ENCODE peak calls at places on chromosome 10, in eight cellular contexts. One of them, this sample, is unnamed.

GRCh38 chr10:44857363-44858016 is 53.6 kb upstream of the TMEM72 start:
- DNase-seq in foreskin fibroblast: peak
- DNase-seq in endothelial cell of umbilical vein: peak
- DNase-seq in lower leg skin: peak
- DNase-seq in Calu3: peak
- DNase-seq in OCI-LY7: peak
- DNase-seq in progenitor cell of endocrine pancreas: peak
- DNase-seq in activated B cell treated with CpG ODN at 0.5 μM for 24 hours: peak
- DNase-seq in this sample: peak

GRCh38 chr10:122795924-122796323 is 49.7 kb downstream of the CUZD1 start:
- DNase-seq in foreskin fibroblast: no peak
- DNase-seq in endothelial cell of umbilical vein: no peak
- DNase-seq in lower leg skin: no peak
- DNase-seq in Calu3: no peak
- DNase-seq in OCI-LY7: no peak
- DNase-seq in progenitor cell of endocrine pancreas: no peak
- DNase-seq in activated B cell treated with CpG ODN at 0.5 μM for 24 hours: no peak
- DNase-seq in this sample: no peak

GRCh38 chr10:130888493-130888892 is 423.0 kb downstream of the TCERG1L start:
- DNase-seq in foreskin fibroblast: no peak
- DNase-seq in endothelial cell of umbilical vein: no peak
- DNase-seq in lower leg skin: no peak
- DNase-seq in Calu3: no peak
- DNase-seq in OCI-LY7: no peak
- DNase-seq in progenitor cell of endocrine pancreas: no peak
- DNase-seq in activated B cell treated with CpG ODN at 0.5 μM for 24 hours: no peak
- DNase-seq in this sample: no peak

GRCh38 chr10:50392966-50393718 is 141.8 kb upstream of the ASAH2 start:
- DNase-seq in foreskin fibroblast: no peak
- DNase-seq in endothelial cell of umbilical vein: peak
- DNase-seq in lower leg skin: no peak
- DNase-seq in Calu3: peak
- DNase-seq in OCI-LY7: no peak
- DNase-seq in progenitor cell of endocrine pancreas: no peak
- DNase-seq in activated B cell treated with CpG ODN at 0.5 μM for 24 hours: no peak
- DNase-seq in this sample: no peak

GRCh38 chr10:117259279-117259678 is 18.4 kb downstream of the SLC18A2 start:
- DNase-seq in foreskin fibroblast: no peak
- DNase-seq in endothelial cell of umbilical vein: no peak
- DNase-seq in lower leg skin: no peak
- DNase-seq in Calu3: no peak
- DNase-seq in OCI-LY7: no peak
- DNase-seq in progenitor cell of endocrine pancreas: no peak
- DNase-seq in activated B cell treated with CpG ODN at 0.5 μM for 24 hours: no peak
- DNase-seq in this sample: no peak

GRCh38 chr10:47361293-47361692 is 13.1 kb downstream of the RBP3 start:
- DNase-seq in foreskin fibroblast: no peak
- DNase-seq in endothelial cell of umbilical vein: peak
- DNase-seq in lower leg skin: no peak
- DNase-seq in Calu3: peak
- DNase-seq in OCI-LY7: peak
- DNase-seq in progenitor cell of endocrine pancreas: peak
- DNase-seq in activated B cell treated with CpG ODN at 0.5 μM for 24 hours: no peak
- DNase-seq in this sample: no peak

GRCh38 chr10:104622598-104623209 is 18.4 kb upstream of the SORCS3 start:
- DNase-seq in foreskin fibroblast: no peak
- DNase-seq in endothelial cell of umbilical vein: no peak
- DNase-seq in lower leg skin: no peak
- DNase-seq in Calu3: peak
- DNase-seq in OCI-LY7: peak
- DNase-seq in progenitor cell of endocrine pancreas: no peak
- DNase-seq in activated B cell treated with CpG ODN at 0.5 μM for 24 hours: no peak
- DNase-seq in this sample: no peak

GRCh38 chr10:124657806-124658205 is 86.4 kb downstream of the FAM53B start:
- DNase-seq in foreskin fibroblast: no peak
- DNase-seq in endothelial cell of umbilical vein: no peak
- DNase-seq in lower leg skin: no peak
- DNase-seq in Calu3: no peak
- DNase-seq in OCI-LY7: no peak
- DNase-seq in progenitor cell of endocrine pancreas: no peak
- DNase-seq in activated B cell treated with CpG ODN at 0.5 μM for 24 hours: no peak
- DNase-seq in this sample: no peak

GRCh38 chr10:87878664-87879459 is 15.4 kb downstream of the PTEN start:
- DNase-seq in foreskin fibroblast: no peak
- DNase-seq in endothelial cell of umbilical vein: peak
- DNase-seq in lower leg skin: no peak
- DNase-seq in Calu3: no peak
- DNase-seq in OCI-LY7: no peak
- DNase-seq in progenitor cell of endocrine pancreas: no peak
- DNase-seq in activated B cell treated with CpG ODN at 0.5 μM for 24 hours: no peak
- DNase-seq in this sample: no peak

GRCh38 chr10:86871563-86872183 is 85.7 kb downstream of the MMRN2 start:
- DNase-seq in foreskin fibroblast: no peak
- DNase-seq in endothelial cell of umbilical vein: no peak
- DNase-seq in lower leg skin: no peak
- DNase-seq in Calu3: peak
- DNase-seq in OCI-LY7: no peak
- DNase-seq in progenitor cell of endocrine pancreas: no peak
- DNase-seq in activated B cell treated with CpG ODN at 0.5 μM for 24 hours: no peak
- DNase-seq in this sample: no peak

GRCh38 chr10:110304394-110304779 is 333 bp downstream of the SMNDC1 start:
- DNase-seq in foreskin fibroblast: no peak
- DNase-seq in endothelial cell of umbilical vein: no peak
- DNase-seq in lower leg skin: no peak
- DNase-seq in Calu3: no peak
- DNase-seq in OCI-LY7: no peak
- DNase-seq in progenitor cell of endocrine pancreas: no peak
- DNase-seq in activated B cell treated with CpG ODN at 0.5 μM for 24 hours: no peak
- DNase-seq in this sample: peak

GRCh38 chr10:85642421-85643170 is 724.0 kb downstream of the GRID1 start:
- DNase-seq in foreskin fibroblast: peak
- DNase-seq in endothelial cell of umbilical vein: peak
- DNase-seq in lower leg skin: peak
- DNase-seq in Calu3: peak
- DNase-seq in OCI-LY7: no peak
- DNase-seq in progenitor cell of endocrine pancreas: no peak
- DNase-seq in activated B cell treated with CpG ODN at 0.5 μM for 24 hours: no peak
- DNase-seq in this sample: no peak

GRCh38 chr10:73889014-73889413 is 14.7 kb upstream of the CAMK2G start:
- DNase-seq in foreskin fibroblast: no peak
- DNase-seq in endothelial cell of umbilical vein: no peak
- DNase-seq in lower leg skin: peak
- DNase-seq in Calu3: peak
- DNase-seq in OCI-LY7: no peak
- DNase-seq in progenitor cell of endocrine pancreas: no peak
- DNase-seq in activated B cell treated with CpG ODN at 0.5 μM for 24 hours: no peak
- DNase-seq in this sample: peak

GRCh38 chr10:18875480-18875879 is 173.1 kb upstream of the MALRD1 start:
- DNase-seq in foreskin fibroblast: no peak
- DNase-seq in endothelial cell of umbilical vein: no peak
- DNase-seq in lower leg skin: no peak
- DNase-seq in Calu3: no peak
- DNase-seq in OCI-LY7: no peak
- DNase-seq in progenitor cell of endocrine pancreas: no peak
- DNase-seq in activated B cell treated with CpG ODN at 0.5 μM for 24 hours: no peak
- DNase-seq in this sample: no peak

GRCh38 chr10:69358148-69358795 is 58.4 kb downstream of the TACR2 start:
- DNase-seq in foreskin fibroblast: no peak
- DNase-seq in endothelial cell of umbilical vein: no peak
- DNase-seq in lower leg skin: no peak
- DNase-seq in Calu3: no peak
- DNase-seq in OCI-LY7: no peak
- DNase-seq in progenitor cell of endocrine pancreas: no peak
- DNase-seq in activated B cell treated with CpG ODN at 0.5 μM for 24 hours: no peak
- DNase-seq in this sample: no peak

GRCh38 chr10:27838291-27838690 is 92.7 kb upstream of the MKX start:
- DNase-seq in foreskin fibroblast: no peak
- DNase-seq in endothelial cell of umbilical vein: no peak
- DNase-seq in lower leg skin: no peak
- DNase-seq in Calu3: no peak
- DNase-seq in OCI-LY7: no peak
- DNase-seq in progenitor cell of endocrine pancreas: no peak
- DNase-seq in activated B cell treated with CpG ODN at 0.5 μM for 24 hours: no peak
- DNase-seq in this sample: no peak

GRCh38 chr10:69730251-69731156 is 71.2 kb upstream of the COL13A1 start:
- DNase-seq in foreskin fibroblast: peak
- DNase-seq in endothelial cell of umbilical vein: no peak
- DNase-seq in lower leg skin: no peak
- DNase-seq in Calu3: no peak
- DNase-seq in OCI-LY7: no peak
- DNase-seq in progenitor cell of endocrine pancreas: no peak
- DNase-seq in activated B cell treated with CpG ODN at 0.5 μM for 24 hours: no peak
- DNase-seq in this sample: no peak

GRCh38 chr10:63297941-63298340 is 164.8 kb downstream of the NRBF2 start:
- DNase-seq in foreskin fibroblast: no peak
- DNase-seq in endothelial cell of umbilical vein: no peak
- DNase-seq in lower leg skin: no peak
- DNase-seq in Calu3: no peak
- DNase-seq in OCI-LY7: no peak
- DNase-seq in progenitor cell of endocrine pancreas: no peak
- DNase-seq in activated B cell treated with CpG ODN at 0.5 μM for 24 hours: no peak
- DNase-seq in this sample: no peak

GRCh38 chr10:74917481-74918077 is 91.2 kb downstream of the KAT6B start:
- DNase-seq in foreskin fibroblast: peak
- DNase-seq in endothelial cell of umbilical vein: no peak
- DNase-seq in lower leg skin: no peak
- DNase-seq in Calu3: peak
- DNase-seq in OCI-LY7: no peak
- DNase-seq in progenitor cell of endocrine pancreas: no peak
- DNase-seq in activated B cell treated with CpG ODN at 0.5 μM for 24 hours: no peak
- DNase-seq in this sample: no peak

GRCh38 chr10:125020871-125021270 is 78.9 kb downstream of the ZRANB1 start:
- DNase-seq in foreskin fibroblast: no peak
- DNase-seq in endothelial cell of umbilical vein: no peak
- DNase-seq in lower leg skin: no peak
- DNase-seq in Calu3: no peak
- DNase-seq in OCI-LY7: no peak
- DNase-seq in progenitor cell of endocrine pancreas: no peak
- DNase-seq in activated B cell treated with CpG ODN at 0.5 μM for 24 hours: no peak
- DNase-seq in this sample: no peak

GRCh38 chr10:130418731-130419130 is 282.5 kb downstream of the GLRX3 start:
- DNase-seq in foreskin fibroblast: no peak
- DNase-seq in endothelial cell of umbilical vein: no peak
- DNase-seq in lower leg skin: no peak
- DNase-seq in Calu3: no peak
- DNase-seq in OCI-LY7: no peak
- DNase-seq in progenitor cell of endocrine pancreas: no peak
- DNase-seq in activated B cell treated with CpG ODN at 0.5 μM for 24 hours: no peak
- DNase-seq in this sample: no peak

GRCh38 chr10:106515206-106515790 is 649.2 kb downstream of the SORCS1 start:
- DNase-seq in foreskin fibroblast: no peak
- DNase-seq in endothelial cell of umbilical vein: no peak
- DNase-seq in lower leg skin: no peak
- DNase-seq in Calu3: no peak
- DNase-seq in OCI-LY7: no peak
- DNase-seq in progenitor cell of endocrine pancreas: no peak
- DNase-seq in activated B cell treated with CpG ODN at 0.5 μM for 24 hours: no peak
- DNase-seq in this sample: no peak

GRCh38 chr10:132158122-132158741 is 28.5 kb upstream of the DPYSL4 start:
- DNase-seq in foreskin fibroblast: no peak
- DNase-seq in endothelial cell of umbilical vein: no peak
- DNase-seq in lower leg skin: no peak
- DNase-seq in Calu3: no peak
- DNase-seq in OCI-LY7: peak
- DNase-seq in progenitor cell of endocrine pancreas: no peak
- DNase-seq in activated B cell treated with CpG ODN at 0.5 μM for 24 hours: no peak
- DNase-seq in this sample: no peak

GRCh38 chr10:106424076-106424475 is 740.4 kb downstream of the SORCS1 start:
- DNase-seq in foreskin fibroblast: peak
- DNase-seq in endothelial cell of umbilical vein: no peak
- DNase-seq in lower leg skin: no peak
- DNase-seq in Calu3: no peak
- DNase-seq in OCI-LY7: no peak
- DNase-seq in progenitor cell of endocrine pancreas: no peak
- DNase-seq in activated B cell treated with CpG ODN at 0.5 μM for 24 hours: no peak
- DNase-seq in this sample: no peak

GRCh38 chr10:58475322-58476277 is 37.1 kb upstream of the BICC1 start:
- DNase-seq in foreskin fibroblast: peak
- DNase-seq in endothelial cell of umbilical vein: peak
- DNase-seq in lower leg skin: no peak
- DNase-seq in Calu3: no peak
- DNase-seq in OCI-LY7: no peak
- DNase-seq in progenitor cell of endocrine pancreas: no peak
- DNase-seq in activated B cell treated with CpG ODN at 0.5 μM for 24 hours: no peak
- DNase-seq in this sample: no peak

GRCh38 chr10:184911-185310 is 49.7 kb downstream of the ZMYND11 start:
- DNase-seq in foreskin fibroblast: peak
- DNase-seq in endothelial cell of umbilical vein: no peak
- DNase-seq in lower leg skin: no peak
- DNase-seq in Calu3: no peak
- DNase-seq in OCI-LY7: no peak
- DNase-seq in progenitor cell of endocrine pancreas: no peak
- DNase-seq in activated B cell treated with CpG ODN at 0.5 μM for 24 hours: no peak
- DNase-seq in this sample: no peak

GRCh38 chr10:90872648-90873020 is 860 bp downstream of the RPP30 start:
- DNase-seq in foreskin fibroblast: no peak
- DNase-seq in endothelial cell of umbilical vein: no peak
- DNase-seq in lower leg skin: no peak
- DNase-seq in Calu3: no peak
- DNase-seq in OCI-LY7: no peak
- DNase-seq in progenitor cell of endocrine pancreas: no peak
- DNase-seq in activated B cell treated with CpG ODN at 0.5 μM for 24 hours: no peak
- DNase-seq in this sample: no peak

GRCh38 chr10:43667317-43667731 is 18.6 kb upstream of the ZNF32 start:
- DNase-seq in foreskin fibroblast: no peak
- DNase-seq in endothelial cell of umbilical vein: no peak
- DNase-seq in lower leg skin: peak
- DNase-seq in Calu3: no peak
- DNase-seq in OCI-LY7: no peak
- DNase-seq in progenitor cell of endocrine pancreas: peak
- DNase-seq in activated B cell treated with CpG ODN at 0.5 μM for 24 hours: no peak
- DNase-seq in this sample: no peak
- TF ChIP-seq CTCF in foreskin fibroblast: peak
- TF ChIP-seq CTCF in endothelial cell of umbilical vein: peak
- TF ChIP-seq CTCF in lower leg skin: no peak
- TF ChIP-seq CTCF in Calu3: no peak
- TF ChIP-seq CTCF in OCI-LY7: no peak
- TF ChIP-seq CTCF in progenitor cell of endocrine pancreas: peak
- TF ChIP-seq CTCF in activated B cell treated with CpG ODN at 0.5 μM for 24 hours: no peak
- TF ChIP-seq CTCF in this sample: peak

GRCh38 chr10:49324711-49325110 is 25.7 kb downstream of the C10orf71 start:
- DNase-seq in foreskin fibroblast: no peak
- DNase-seq in endothelial cell of umbilical vein: no peak
- DNase-seq in lower leg skin: no peak
- DNase-seq in Calu3: no peak
- DNase-seq in OCI-LY7: no peak
- DNase-seq in progenitor cell of endocrine pancreas: no peak
- DNase-seq in activated B cell treated with CpG ODN at 0.5 μM for 24 hours: no peak
- DNase-seq in this sample: peak
- TF ChIP-seq CTCF in foreskin fibroblast: no peak
- TF ChIP-seq CTCF in endothelial cell of umbilical vein: no peak
- TF ChIP-seq CTCF in lower leg skin: no peak
- TF ChIP-seq CTCF in Calu3: no peak
- TF ChIP-seq CTCF in OCI-LY7: no peak
- TF ChIP-seq CTCF in progenitor cell of endocrine pancreas: no peak
- TF ChIP-seq CTCF in activated B cell treated with CpG ODN at 0.5 μM for 24 hours: no peak
- TF ChIP-seq CTCF in this sample: no peak

GRCh38 chr10:64859911-64860310 is 1338.7 kb downstream of the REEP3 start:
- DNase-seq in foreskin fibroblast: no peak
- DNase-seq in endothelial cell of umbilical vein: no peak
- DNase-seq in lower leg skin: no peak
- DNase-seq in Calu3: no peak
- DNase-seq in OCI-LY7: no peak
- DNase-seq in progenitor cell of endocrine pancreas: no peak
- DNase-seq in activated B cell treated with CpG ODN at 0.5 μM for 24 hours: no peak
- DNase-seq in this sample: no peak
- TF ChIP-seq CTCF in foreskin fibroblast: no peak
- TF ChIP-seq CTCF in endothelial cell of umbilical vein: no peak
- TF ChIP-seq CTCF in lower leg skin: no peak
- TF ChIP-seq CTCF in Calu3: no peak
- TF ChIP-seq CTCF in OCI-LY7: no peak
- TF ChIP-seq CTCF in progenitor cell of endocrine pancreas: no peak
- TF ChIP-seq CTCF in activated B cell treated with CpG ODN at 0.5 μM for 24 hours: no peak
- TF ChIP-seq CTCF in this sample: no peak

GRCh38 chr10:34384363-34384762 is 430.7 kb downstream of the PARD3 start:
- DNase-seq in foreskin fibroblast: no peak
- DNase-seq in endothelial cell of umbilical vein: no peak
- DNase-seq in lower leg skin: no peak
- DNase-seq in Calu3: no peak
- DNase-seq in OCI-LY7: no peak
- DNase-seq in progenitor cell of endocrine pancreas: no peak
- DNase-seq in activated B cell treated with CpG ODN at 0.5 μM for 24 hours: no peak
- DNase-seq in this sample: no peak
- TF ChIP-seq CTCF in foreskin fibroblast: no peak
- TF ChIP-seq CTCF in endothelial cell of umbilical vein: no peak
- TF ChIP-seq CTCF in lower leg skin: no peak
- TF ChIP-seq CTCF in Calu3: no peak
- TF ChIP-seq CTCF in OCI-LY7: no peak
- TF ChIP-seq CTCF in progenitor cell of endocrine pancreas: no peak
- TF ChIP-seq CTCF in activated B cell treated with CpG ODN at 0.5 μM for 24 hours: no peak
- TF ChIP-seq CTCF in this sample: no peak

This sample was measured in upper lobe of left lung.